ENCODE peak calls at places on chromosomes 4 and X, in seven cellular contexts. One of them, this sample, is unnamed.

GRCh38 chrX:87873988-87874500 is 356.4 kb downstream of the KLHL4 start:
- DNase-seq in fibroblast of lung: no peak
- DNase-seq in nephron progenitor cell: no peak
- DNase-seq in OCI-LY7: no peak
- DNase-seq in uterus: no peak
- DNase-seq in CD4-positive, alpha-beta T cell: no peak
- DNase-seq in chondrocyte: no peak
- DNase-seq in this sample: no peak

GRCh38 chr4:138243369-138243768 is 1.2 kb upstream of the SLC7A11 start:
- DNase-seq in OCI-LY7: no peak
- DNase-seq in nephron progenitor cell: no peak
- DNase-seq in uterus: no peak
- DNase-seq in CD4-positive, alpha-beta T cell: no peak
- DNase-seq in fibroblast of lung: no peak
- DNase-seq in chondrocyte: no peak
- DNase-seq in this sample: no peak

GRCh38 chrX:40144576-40144975 is 46.8 kb upstream of the BCOR start:
- DNase-seq in CD4-positive, alpha-beta T cell: no peak
- DNase-seq in nephron progenitor cell: no peak
- DNase-seq in uterus: no peak
- DNase-seq in chondrocyte: no peak
- DNase-seq in OCI-LY7: no peak
- DNase-seq in fibroblast of lung: no peak
- DNase-seq in this sample: no peak

GRCh38 chrX:1427756-1428155 is 25.0 kb downstream of the ASMTL start:
- DNase-seq in OCI-LY7: no peak
- DNase-seq in uterus: no peak
- DNase-seq in chondrocyte: peak
- DNase-seq in CD4-positive, alpha-beta T cell: no peak
- DNase-seq in nephron progenitor cell: no peak
- DNase-seq in fibroblast of lung: no peak
- DNase-seq in this sample: no peak

GRCh38 chrX:57906790-57907189 is 3.5 kb downstream of the ZXDA start:
- DNase-seq in CD4-positive, alpha-beta T cell: no peak
- DNase-seq in uterus: no peak
- DNase-seq in OCI-LY7: no peak
- DNase-seq in fibroblast of lung: peak
- DNase-seq in chondrocyte: no peak
- DNase-seq in nephron progenitor cell: no peak
- DNase-seq in this sample: no peak

GRCh38 chr4:113311047-113311446 is 261.6 kb downstream of the ANK2 start:
- DNase-seq in chondrocyte: no peak
- DNase-seq in OCI-LY7: no peak
- DNase-seq in fibroblast of lung: no peak
- DNase-seq in nephron progenitor cell: no peak
- DNase-seq in uterus: no peak
- DNase-seq in CD4-positive, alpha-beta T cell: no peak
- DNase-seq in this sample: no peak

GRCh38 chr4:85028910-85029309 is 62.4 kb upstream of the WDFY3 start:
- DNase-seq in nephron progenitor cell: no peak
- DNase-seq in chondrocyte: no peak
- DNase-seq in fibroblast of lung: peak
- DNase-seq in uterus: no peak
- DNase-seq in OCI-LY7: no peak
- DNase-seq in CD4-positive, alpha-beta T cell: no peak
- DNase-seq in this sample: no peak

GRCh38 chr4:2794707-2795557 is 2.0 kb downstream of the SH3BP2 start:
- DNase-seq in CD4-positive, alpha-beta T cell: no peak
- DNase-seq in nephron progenitor cell: no peak
- DNase-seq in OCI-LY7: no peak
- DNase-seq in chondrocyte: peak
- DNase-seq in uterus: no peak
- DNase-seq in fibroblast of lung: peak
- DNase-seq in this sample: peak

GRCh38 chrX:57821703-57822375 is 88.4 kb downstream of the ZXDA start:
- DNase-seq in OCI-LY7: peak
- DNase-seq in fibroblast of lung: peak
- DNase-seq in uterus: no peak
- DNase-seq in nephron progenitor cell: no peak
- DNase-seq in CD4-positive, alpha-beta T cell: no peak
- DNase-seq in chondrocyte: no peak
- DNase-seq in this sample: no peak

GRCh38 chrX:20217279-20217678 is 49.4 kb downstream of the RPS6KA3 start:
- DNase-seq in fibroblast of lung: peak
- DNase-seq in CD4-positive, alpha-beta T cell: no peak
- DNase-seq in chondrocyte: no peak
- DNase-seq in uterus: no peak
- DNase-seq in nephron progenitor cell: no peak
- DNase-seq in OCI-LY7: no peak
- DNase-seq in this sample: no peak

GRCh38 chr4:66923081-66923865 is 622.0 kb downstream of the CENPC start:
- DNase-seq in OCI-LY7: no peak
- DNase-seq in fibroblast of lung: no peak
- DNase-seq in uterus: no peak
- DNase-seq in nephron progenitor cell: no peak
- DNase-seq in chondrocyte: no peak
- DNase-seq in CD4-positive, alpha-beta T cell: no peak
- DNase-seq in this sample: no peak

GRCh38 chr4:66929748-66930147 is 615.6 kb downstream of the CENPC start:
- DNase-seq in fibroblast of lung: no peak
- DNase-seq in nephron progenitor cell: no peak
- DNase-seq in OCI-LY7: no peak
- DNase-seq in CD4-positive, alpha-beta T cell: no peak
- DNase-seq in chondrocyte: no peak
- DNase-seq in uterus: no peak
- DNase-seq in this sample: no peak

GRCh38 chr4:66927937-66928336 is 617.4 kb downstream of the CENPC start:
- DNase-seq in nephron progenitor cell: no peak
- DNase-seq in chondrocyte: no peak
- DNase-seq in fibroblast of lung: no peak
- DNase-seq in uterus: no peak
- DNase-seq in OCI-LY7: no peak
- DNase-seq in CD4-positive, alpha-beta T cell: no peak
- DNase-seq in this sample: no peak

GRCh38 chr4:66930216-66930615 is 615.1 kb downstream of the CENPC start:
- DNase-seq in fibroblast of lung: no peak
- DNase-seq in chondrocyte: no peak
- DNase-seq in CD4-positive, alpha-beta T cell: no peak
- DNase-seq in uterus: no peak
- DNase-seq in nephron progenitor cell: no peak
- DNase-seq in OCI-LY7: no peak
- DNase-seq in this sample: no peak

GRCh38 chr4:66926687-66927086 is 618.6 kb downstream of the CENPC start:
- DNase-seq in nephron progenitor cell: no peak
- DNase-seq in OCI-LY7: no peak
- DNase-seq in uterus: no peak
- DNase-seq in chondrocyte: no peak
- DNase-seq in fibroblast of lung: no peak
- DNase-seq in CD4-positive, alpha-beta T cell: no peak
- DNase-seq in this sample: no peak
- TF ChIP-seq CTCF in nephron progenitor cell: no peak
- TF ChIP-seq CTCF in OCI-LY7: no peak
- TF ChIP-seq CTCF in uterus: no peak
- TF ChIP-seq CTCF in chondrocyte: no peak
- TF ChIP-seq CTCF in fibroblast of lung: no peak
- TF ChIP-seq CTCF in CD4-positive, alpha-beta T cell: no peak
- TF ChIP-seq CTCF in this sample: no peak

GRCh38 chrX:44765556-44765955 is 78.3 kb upstream of the DUSP21 start:
- DNase-seq in CD4-positive, alpha-beta T cell: no peak
- DNase-seq in uterus: no peak
- DNase-seq in chondrocyte: no peak
- DNase-seq in OCI-LY7: no peak
- DNase-seq in fibroblast of lung: no peak
- DNase-seq in nephron progenitor cell: no peak
- DNase-seq in this sample: no peak

GRCh38 chrX:44767308-44767707 is 76.5 kb upstream of the DUSP21 start:
- DNase-seq in fibroblast of lung: no peak
- DNase-seq in OCI-LY7: no peak
- DNase-seq in CD4-positive, alpha-beta T cell: no peak
- DNase-seq in nephron progenitor cell: no peak
- DNase-seq in uterus: no peak
- DNase-seq in chondrocyte: no peak
- DNase-seq in this sample: no peak

GRCh38 chrX:44775726-44776125 is 68.1 kb upstream of the DUSP21 start:
- DNase-seq in fibroblast of lung: no peak
- DNase-seq in OCI-LY7: no peak
- DNase-seq in CD4-positive, alpha-beta T cell: no peak
- DNase-seq in uterus: no peak
- DNase-seq in chondrocyte: no peak
- DNase-seq in nephron progenitor cell: no peak
- DNase-seq in this sample: no peak

GRCh38 chrX:44770111-44770510 is 73.7 kb upstream of the DUSP21 start:
- DNase-seq in CD4-positive, alpha-beta T cell: no peak
- DNase-seq in fibroblast of lung: no peak
- DNase-seq in OCI-LY7: no peak
- DNase-seq in chondrocyte: no peak
- DNase-seq in nephron progenitor cell: no peak
- DNase-seq in uterus: no peak
- DNase-seq in this sample: no peak
- TF ChIP-seq CTCF in CD4-positive, alpha-beta T cell: no peak
- TF ChIP-seq CTCF in fibroblast of lung: no peak
- TF ChIP-seq CTCF in OCI-LY7: no peak
- TF ChIP-seq CTCF in chondrocyte: no peak
- TF ChIP-seq CTCF in nephron progenitor cell: no peak
- TF ChIP-seq CTCF in uterus: no peak
- TF ChIP-seq CTCF in this sample: no peak

DNA sequence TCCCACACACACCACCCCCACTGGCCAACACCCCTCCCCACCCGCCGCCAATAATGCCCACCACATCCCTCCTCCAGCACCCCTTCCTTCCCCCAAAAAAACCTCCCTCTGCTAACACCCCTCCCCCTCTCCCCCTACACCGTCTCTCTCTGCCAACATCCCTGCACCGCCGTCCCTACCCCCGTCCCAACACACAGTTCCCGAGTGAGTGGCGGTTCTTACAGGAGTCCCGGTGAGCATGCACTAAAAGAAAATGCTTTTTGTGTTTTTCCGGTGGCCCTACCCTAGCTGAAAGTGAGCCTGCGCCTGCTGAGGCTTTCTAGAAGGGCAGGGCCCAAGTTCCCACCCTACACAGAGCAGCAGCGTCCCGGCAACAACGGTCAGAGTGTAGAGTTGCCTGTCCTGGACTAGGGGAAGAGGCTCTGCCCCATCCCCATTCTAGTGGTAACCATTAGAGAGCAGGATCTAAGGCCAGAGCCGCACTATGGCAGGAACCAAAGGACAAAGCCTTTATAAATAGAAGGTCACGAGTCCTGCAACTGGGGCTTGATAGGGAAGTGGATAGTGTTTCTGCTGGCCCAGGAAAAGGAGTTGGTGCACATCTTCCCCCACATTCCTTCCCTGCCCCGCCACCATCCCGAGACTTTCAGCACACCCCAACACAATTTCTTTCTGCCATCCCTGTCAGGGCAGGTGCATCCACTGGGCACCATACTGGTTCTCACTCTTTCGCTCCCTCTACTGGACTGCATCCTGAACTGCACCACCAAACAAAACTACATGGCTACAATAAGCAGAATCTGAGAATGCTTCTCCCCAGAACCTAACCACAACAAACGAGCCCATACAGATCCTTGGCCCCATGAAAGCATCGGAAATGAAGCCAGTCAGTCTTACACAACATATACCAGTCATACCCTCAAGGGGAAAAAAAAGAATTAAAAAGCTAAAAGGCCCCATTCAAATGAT is 78.1 kb upstream of the PAGE3 start:
- DNase-seq in uterus: no peak
- DNase-seq in fibroblast of lung: no peak
- DNase-seq in OCI-LY7: peak
- DNase-seq in nephron progenitor cell: no peak
- DNase-seq in chondrocyte: no peak
- DNase-seq in CD4-positive, alpha-beta T cell: peak
- DNase-seq in this sample: no peak
- TF ChIP-seq CTCF in uterus: no peak
- TF ChIP-seq CTCF in fibroblast of lung: peak
- TF ChIP-seq CTCF in OCI-LY7: peak
- TF ChIP-seq CTCF in nephron progenitor cell: no peak
- TF ChIP-seq CTCF in chondrocyte: peak
- TF ChIP-seq CTCF in CD4-positive, alpha-beta T cell: peak
- TF ChIP-seq CTCF in this sample: no peak

GRCh38 chr4:121943941-121944340 is 7.9 kb downstream of the TRPC3 start:
- DNase-seq in OCI-LY7: peak
- DNase-seq in chondrocyte: no peak
- DNase-seq in CD4-positive, alpha-beta T cell: no peak
- DNase-seq in fibroblast of lung: no peak
- DNase-seq in nephron progenitor cell: peak
- DNase-seq in uterus: no peak
- DNase-seq in this sample: no peak
- TF ChIP-seq CTCF in OCI-LY7: peak
- TF ChIP-seq CTCF in chondrocyte: peak
- TF ChIP-seq CTCF in CD4-positive, alpha-beta T cell: no peak
- TF ChIP-seq CTCF in fibroblast of lung: peak
- TF ChIP-seq CTCF in nephron progenitor cell: peak
- TF ChIP-seq CTCF in uterus: no peak
- TF ChIP-seq CTCF in this sample: peak

GRCh38 chrX:130264573-130264972 is 4.1 kb downstream of the ZNF280C start:
- DNase-seq in chondrocyte: no peak
- DNase-seq in CD4-positive, alpha-beta T cell: no peak
- DNase-seq in fibroblast of lung: no peak
- DNase-seq in uterus: no peak
- DNase-seq in nephron progenitor cell: no peak
- DNase-seq in OCI-LY7: no peak
- DNase-seq in this sample: no peak

GRCh38 chrX:130263016-130263415 is 5.7 kb downstream of the ZNF280C start:
- DNase-seq in nephron progenitor cell: no peak
- DNase-seq in chondrocyte: no peak
- DNase-seq in OCI-LY7: no peak
- DNase-seq in fibroblast of lung: peak
- DNase-seq in CD4-positive, alpha-beta T cell: no peak
- DNase-seq in uterus: no peak
- DNase-seq in this sample: no peak

GRCh38 chrX:130268500-130269170 is at the start of gene ZNF280C:
- DNase-seq in chondrocyte: peak
- DNase-seq in fibroblast of lung: peak
- DNase-seq in nephron progenitor cell: peak
- DNase-seq in CD4-positive, alpha-beta T cell: peak
- DNase-seq in OCI-LY7: peak
- DNase-seq in uterus: peak
- DNase-seq in this sample: peak
- TF ChIP-seq CTCF in chondrocyte: peak
- TF ChIP-seq CTCF in fibroblast of lung: peak
- TF ChIP-seq CTCF in nephron progenitor cell: no peak
- TF ChIP-seq CTCF in CD4-positive, alpha-beta T cell: peak
- TF ChIP-seq CTCF in OCI-LY7: peak
- TF ChIP-seq CTCF in uterus: no peak
- TF ChIP-seq CTCF in this sample: no peak

This sample was measured in CD14-positive monocyte.